ENCODE peak calls at places on chromosomes 7 and 10, in four cellular contexts. Q is testis, V is uterus, B is body of pancreas. J is an unnamed sample.

GRCh38 chr7:106045592-106045991 is 66.5 kb downstream of the SYPL1 start:
- DNase-seq in B (no peak), Q (no peak), V (no peak), J (no peak)

GRCh38 chr10:60430836-60431597 is 41.3 kb upstream of the ANK3 start:
- DNase-seq in Q (no peak), B (no peak), V (no peak), J (no peak)

GRCh38 chr10:1515780-1516491 is 221.4 kb downstream of the ADARB2 start:
- DNase-seq in Q (no peak), B (no peak), V (no peak), J (no peak)

GRCh38 chr10:69961168-69961863 is 91.3 kb upstream of the MACROH2A2 start:
- DNase-seq in B (no peak), V (no peak), Q (peak; percentile 10), J (no peak)

GRCh38 chr10:130740788-130741785 is 570.4 kb downstream of the TCERG1L start:
- DNase-seq in V (no peak), B (no peak), Q (peak; percentile 60), J (peak; percentile 38)

GRCh38 chr10:26334932-26335573 is 103.1 kb upstream of the APBB1IP start:
- DNase-seq in Q (peak; percentile 63), B (peak; percentile 43), V (peak; percentile 18), J (peak; percentile 65)

GRCh38 chr10:86179143-86179505 is 187.5 kb downstream of the GRID1 start:
- DNase-seq in B (no peak), V (no peak), Q (no peak), J (no peak)

GRCh38 chr10:133159950-133160812 is at the start of gene KNDC1:
- DNase-seq in Q (no peak), V (peak; percentile 41), B (peak; percentile 34), J (peak; percentile 50)

GRCh38 chr7:43584200-43584586 is 1.3 kb downstream of the STK17A start:
- DNase-seq in V (no peak), Q (no peak), B (peak; percentile 53), J (no peak)

GRCh38 chr7:133735222-133735621 is 391.9 kb upstream of the LRGUK start:
- DNase-seq in B (no peak), Q (no peak), V (no peak), J (no peak)

GRCh38 chr7:87505122-87505521 is 29.6 kb upstream of the ABCB4 start:
- DNase-seq in Q (no peak), V (no peak), B (no peak), J (no peak)

GRCh38 chr10:68075550-68076004 is 494 bp upstream of the HERC4 start:
- DNase-seq in Q (no peak), B (no peak), V (no peak), J (no peak)

GRCh38 chr7:48454750-48455192 is 283.5 kb downstream of the ABCA13 start:
- DNase-seq in B (peak; percentile 7), Q (no peak), V (no peak), J (no peak)

GRCh38 chr7:69820479-69821192 is 222.4 kb downstream of the AUTS2 start:
- DNase-seq in B (no peak), V (no peak), Q (no peak), J (no peak)

GRCh38 chr7:151742713-151743480 is 134.0 kb downstream of the PRKAG2 start:
- DNase-seq in B (no peak), Q (no peak), V (no peak), J (no peak)

GRCh38 chr7:33425385-33425784 is 296.0 kb downstream of the BBS9 start:
- DNase-seq in B (no peak), Q (no peak), V (no peak), J (no peak)

GRCh38 chr7:15720849-15721471 is 34.5 kb upstream of the MEOX2 start:
- DNase-seq in B (peak; percentile 45), V (peak; percentile 22), Q (peak; percentile 76), J (peak; percentile 66)

GRCh38 chr10:68090586-68090985 is 15.5 kb upstream of the HERC4 start:
- DNase-seq in V (no peak), B (no peak), Q (no peak), J (no peak)

GRCh38 chr10:23556727-23557440 is 118.0 kb downstream of the OTUD1 start:
- DNase-seq in Q (no peak), V (no peak), B (no peak), J (no peak)
- H3K4me1 ChIP-seq in Q (no peaks in the 10 kb centered on the region), V (no peaks in the 10 kb centered on the region), B (peaks cover 16% of the 10 kb centered on the region), J (no peaks in the 10 kb centered on the region)

GRCh38 chr7:24715661-24716479 is 41.4 kb downstream of the GSDME start:
- DNase-seq in B (no peak), Q (no peak), V (no peak), J (no peak)
- TF ChIP-seq POLR2A in B (no peak), Q (no peak), V (no peak), J (no peak)

GRCh38 chr7:94648731-94649130 is 7.2 kb downstream of the SGCE start:
- DNase-seq in V (no peak), B (no peak), Q (no peak), J (no peak)
- H3K4me3 ChIP-seq in V (no peak overlapping the region), B (no peak overlapping the region), Q (no peak overlapping the region), J (no peak overlapping the region)

GRCh38 chr10:71375954-71376353 is 20.8 kb upstream of the CDH23 start:
- DNase-seq in V (no peak), B (no peak), Q (no peak), J (no peak)
- H3K4me1 ChIP-seq in V (no peaks in the 10 kb centered on the region), B (peaks cover 11% of the 10 kb centered on the region), Q (peaks cover 25% of the 10 kb centered on the region), J (peaks cover 10% of the 10 kb centered on the region)

J was measured in sigmoid colon.